ENCODE peak calls at places on chromosomes 12 and 14, in seven cellular contexts. I, P, H, X, M, D and B are unnamed samples.

GRCh38 chr12:33671676-33672075 is 232.1 kb upstream of the SYT10 start:
- DNase-seq in X (no peak), M (no peak), I (no peak), P (no peak), H (no peak), D (no peak), B (no peak)

GRCh38 chr14:35989736-35990135 is 163.6 kb downstream of the BRMS1L start:
- DNase-seq in I (no peak), P (no peak), M (no peak), D (no peak), X (no peak), H (no peak), B (no peak)

GRCh38 chr12:92695056-92695455 is 7.7 kb upstream of the PLEKHG7 start:
- DNase-seq in D (no peak), M (no peak), I (no peak), X (no peak), H (no peak), P (no peak), B (no peak)

GRCh38 chr14:55936691-55937090 is 181.5 kb upstream of the PELI2 start:
- DNase-seq in P (no peak), M (no peak), D (peak; percentile 34), I (no peak), H (no peak), X (no peak), B (no peak)

GRCh38 chr12:78726854-78727253 is 137.7 kb upstream of the SYT1 start:
- DNase-seq in P (no peak), I (no peak), X (no peak), H (no peak), M (no peak), D (no peak), B (no peak)

GRCh38 chr12:79407671-79408622 is 282.8 kb downstream of the PAWR start:
- DNase-seq in H (no peak), I (peak; percentile 87), M (peak; percentile 60), P (peak; percentile 50), X (no peak), D (peak; percentile 94), B (no peak)

GRCh38 chr12:9033244-9033887 is 44.0 kb downstream of the KLRG1 start:
- DNase-seq in D (no peak), P (no peak), X (no peak), H (no peak), I (no peak), M (no peak), B (no peak)

GRCh38 chr14:89315493-89316456 is 101.3 kb downstream of the FOXN3 start:
- DNase-seq in M (no peak), H (no peak), X (no peak), P (no peak), D (no peak), I (no peak), B (no peak)

GRCh38 chr14:28603606-28604005 is 163.0 kb upstream of the FOXG1 start:
- DNase-seq in X (no peak), P (no peak), D (peak; percentile 61), I (peak; percentile 10), M (no peak), H (no peak), B (no peak)

GRCh38 chr12:9404031-9404430 is 195.8 kb upstream of the PZP start:
- DNase-seq in X (no peak), I (no peak), D (no peak), H (no peak), M (no peak), P (no peak), B (no peak)

GRCh38 chr14:56482306-56482705 is 97.3 kb upstream of the TMEM260 start:
- DNase-seq in M (no peak), H (no peak), I (peak; percentile 14), X (no peak), D (peak; percentile 46), P (peak; percentile 17), B (no peak)

GRCh38 chr14:99065551-99065950 is 206.4 kb downstream of the BCL11B start:
- DNase-seq in I (no peak), M (no peak), H (no peak), P (peak; percentile 27), X (no peak), D (no peak), B (no peak)

GRCh38 chr14:89848165-89848564 is 106.4 kb downstream of the EFCAB11 start:
- DNase-seq in D (peak; percentile 28), H (no peak), M (no peak), X (no peak), I (peak; percentile 62), P (no peak), B (no peak)

GRCh38 chr12:48696626-48697025 is 14.6 kb upstream of the KANSL2 start:
- DNase-seq in M (no peak), I (no peak), D (no peak), P (no peak), H (no peak), X (no peak), B (no peak)

GRCh38 chr14:52048641-52049204 is 20.1 kb downstream of the NID2 start:
- DNase-seq in M (no peak), X (no peak), I (no peak), P (no peak), H (no peak), D (no peak), B (no peak)

GRCh38 chr14:68705741-68706283 is 87.1 kb downstream of the ZFP36L1 start:
- DNase-seq in X (no peak), I (no peak), H (no peak), P (no peak), D (no peak), M (no peak), B (no peak)

DNA sequence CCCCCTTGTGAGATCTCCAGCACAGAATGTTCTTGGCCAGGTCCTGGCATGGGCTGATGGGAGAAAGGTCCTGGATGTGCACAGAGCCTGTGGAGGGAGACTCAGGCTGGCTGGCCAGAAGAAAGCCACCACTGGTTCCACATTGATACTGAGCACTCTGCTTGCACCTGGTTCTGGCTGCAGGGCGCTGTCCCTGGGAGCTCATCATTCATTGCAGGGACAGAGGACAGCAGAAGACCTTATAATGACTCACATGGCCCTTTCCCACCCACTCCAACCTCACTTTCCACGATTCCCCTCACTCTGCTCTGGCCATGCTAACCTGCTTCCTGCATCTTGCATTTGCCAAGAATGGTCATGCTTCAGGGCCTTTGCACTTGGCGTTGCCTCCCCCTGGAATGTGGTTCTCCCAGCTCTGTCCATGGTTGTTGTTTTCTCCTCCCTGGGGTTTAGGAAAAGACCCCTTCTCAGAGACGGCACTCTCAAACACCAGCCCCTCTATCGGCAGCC is 10.3 kb downstream of the KRT7 start:
- DNase-seq in D (no peak), I (no peak), X (no peak), P (no peak), M (no peak), H (no peak), B (no peak)
- H3K4me1 ChIP-seq in D (no peaks in the 10 kb centered on the region), I (peaks cover 13% of the 10 kb centered on the region), X (peaks cover 19% of the 10 kb centered on the region), P (peaks cover 100% of the 10 kb centered on the region), M (no peaks in the 10 kb centered on the region), H (peaks cover 11% of the 10 kb centered on the region), B (peaks cover 14% of the 10 kb centered on the region)

GRCh38 chr12:53987748-53988147 is 2.8 kb downstream of the HOXC10 start:
- DNase-seq in D (no peak), I (no peak), P (no peak), H (no peak), M (no peak), X (no peak), B (no peak)

GRCh38 chr12:53984901-53985357 is at the start of gene HOXC10:
- DNase-seq in H (peak; percentile 48), P (peak; percentile 93), M (peak; percentile 77), D (peak; percentile 80), X (peak; percentile 48), I (peak; percentile 77), B (peak; percentile 37)

GRCh38 chr12:53985358-53985899 is 483 bp downstream of the HOXC10 start:
- DNase-seq in I (no peak), P (no peak), H (no peak), X (no peak), D (no peak), M (no peak), B (no peak)

GRCh38 chr12:53986686-53987180 is 1.8 kb downstream of the HOXC10 start:
- DNase-seq in I (no peak), D (no peak), H (no peak), M (no peak), X (no peak), P (no peak), B (no peak)

DNA sequence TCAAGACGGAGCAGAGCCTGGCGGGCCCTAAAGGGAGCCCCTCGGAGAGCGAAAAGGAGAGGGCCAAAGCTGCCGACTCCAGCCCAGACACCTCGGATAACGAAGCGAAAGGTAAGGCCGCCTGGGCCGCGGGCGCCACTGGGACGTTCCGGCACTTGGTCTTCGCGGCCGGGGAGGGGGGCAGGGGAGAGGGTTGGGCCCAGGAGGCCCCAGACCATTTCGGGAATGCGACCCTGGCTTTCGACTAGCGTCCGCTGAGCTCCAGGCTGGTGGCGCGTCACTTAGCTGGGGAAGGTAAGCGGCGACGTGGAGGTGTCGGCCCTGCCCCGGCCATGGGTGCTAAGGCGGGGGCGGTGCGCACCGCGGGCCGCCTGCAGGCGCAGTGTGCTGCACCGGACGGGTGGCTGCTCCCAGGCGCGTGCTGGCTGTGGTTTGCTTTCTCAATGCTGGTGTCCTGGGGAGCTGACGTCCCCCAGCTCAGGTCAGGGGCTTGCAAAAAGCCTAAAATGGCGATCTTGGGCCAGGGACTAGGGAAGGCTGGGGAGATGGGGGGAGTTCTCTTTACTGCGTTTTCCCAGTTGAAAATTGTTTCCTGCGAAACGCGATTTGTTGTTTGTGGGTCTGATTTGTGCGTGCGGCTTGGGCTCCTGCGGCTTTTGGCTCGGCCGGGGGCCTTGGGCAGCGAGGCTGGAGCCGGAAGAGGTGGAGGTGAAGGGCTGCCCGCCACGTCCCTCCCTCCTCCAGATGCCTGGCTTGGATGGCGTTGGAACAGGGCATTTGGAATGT is 1.1 kb downstream of the HOXC10 start:
- DNase-seq in H (no peak), M (no peak), I (no peak), D (no peak), X (no peak), P (no peak), B (no peak)
- H3K4me3 ChIP-seq in H (no peak overlapping the region), M (no peak overlapping the region), I (no peak overlapping the region), D (no peak overlapping the region), X (no peak overlapping the region), P (no peak overlapping the region), B (peak overlapping the region; percentile 6)

GRCh38 chr14:23175823-23176222 is 7.6 kb downstream of the SLC7A8 start:
- DNase-seq in I (peak; percentile 36), M (no peak), H (no peak), D (peak; percentile 81), P (no peak), X (no peak), B (no peak)
- H3K4me1 ChIP-seq in I (no peaks in the 10 kb centered on the region), M (no peaks in the 10 kb centered on the region), H (peaks cover 40% of the 10 kb centered on the region), D (peaks cover 12% of the 10 kb centered on the region), P (peaks cover 7% of the 10 kb centered on the region), X (no peaks in the 10 kb centered on the region), B (no peaks in the 10 kb centered on the region)

DNA sequence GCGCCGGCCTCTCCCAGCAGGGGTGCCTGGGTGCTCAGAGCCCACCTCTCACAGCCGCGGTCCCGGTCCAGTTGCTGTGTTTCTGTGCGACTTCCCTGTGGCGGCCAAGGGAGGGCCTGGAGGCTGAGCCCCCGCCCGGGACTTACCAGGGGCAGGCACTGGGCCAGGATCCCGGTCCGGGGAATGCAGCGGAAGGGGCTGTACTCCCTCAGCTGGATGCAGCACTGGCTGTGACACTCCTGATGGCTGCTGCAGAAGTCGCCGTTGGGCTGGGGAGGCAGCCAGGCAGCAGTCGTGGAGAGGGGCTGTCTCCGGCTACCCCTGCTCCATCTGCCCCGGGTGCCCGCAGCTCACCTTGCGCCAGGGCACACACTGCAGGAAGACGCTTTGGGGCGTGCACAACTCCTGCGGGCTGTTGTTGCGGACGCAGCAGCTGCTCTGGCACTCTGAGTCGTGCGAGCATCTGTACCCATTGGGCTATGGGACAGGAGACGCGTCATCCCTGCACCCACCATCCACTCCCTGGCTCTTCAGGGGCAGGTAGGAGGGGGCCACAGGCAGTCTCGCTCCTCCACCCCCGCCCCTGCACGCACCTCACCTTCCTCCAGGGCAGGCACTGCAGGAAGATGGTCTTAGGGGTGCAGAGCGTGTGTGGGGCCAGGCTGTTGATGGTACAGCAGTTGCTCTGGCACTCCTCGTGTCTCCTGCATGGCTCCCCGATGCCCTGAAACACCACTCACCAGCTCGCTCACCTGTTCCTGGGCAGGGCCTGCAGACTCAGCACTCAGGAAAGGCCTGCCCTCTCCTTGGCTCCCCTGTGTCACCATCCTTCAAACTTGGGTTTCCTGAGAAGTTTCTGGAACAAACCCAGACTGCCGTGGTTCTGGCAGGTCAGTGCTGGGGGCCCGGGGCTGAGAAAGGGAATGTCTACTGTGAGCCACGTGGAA is 6.0 kb downstream of the LRCOL1 start:
- DNase-seq in P (no peak), H (no peak), D (peak; percentile 20), I (no peak), X (no peak), M (no peak), B (no peak)
- H3K4me3 ChIP-seq in P (no peak overlapping the region), H (no peak overlapping the region), D (no peak overlapping the region), I (no peak overlapping the region), X (no peak overlapping the region), M (no peak overlapping the region), B (no peak overlapping the region)